ENCODE peak calls at places on chromosomes 2 and 18, in nine cellular contexts. H is coronary artery, E is omental fat pad, F is AG04450, Q is GM12865, I is upper lobe of right lung, N is H9, B is epithelial cell of esophagus, T is RWPE1. C is an unnamed sample.

GRCh38 chr2:27316655-27317412 is 6.1 kb downstream of the MPV17 start:
- DNase-seq in N (no peak), B (no peak), Q (no peak), E (no peak), F (no peak), T (no peak), H (no peak), I (no peak), C (no peak)

GRCh38 chr18:48797841-48798255 is 152.9 kb downstream of the SMAD7 start:
- DNase-seq in B (no peak), T (no peak), H (peak; percentile 71), Q (no peak), F (no peak), I (peak; percentile 35), E (no peak), N (no peak), C (peak; percentile 25)

GRCh38 chr18:55401275-55401620 is 186.7 kb downstream of the TCF4 start:
- DNase-seq in T (no peak), I (no peak), B (no peak), E (no peak), Q (no peak), N (no peak), H (no peak), F (no peak), C (no peak)

GRCh38 chr18:27845897-27846296 is 331.0 kb downstream of the CDH2 start:
- DNase-seq in T (no peak), N (no peak), H (no peak), I (no peak), Q (no peak), E (no peak), F (no peak), B (no peak), C (no peak)

GRCh38 chr18:61413388-61413787 is 80.2 kb downstream of the CDH20 start:
- DNase-seq in E (no peak), Q (no peak), I (no peak), T (no peak), B (no peak), N (no peak), F (no peak), H (no peak), C (no peak)

GRCh38 chr18:77608807-77609206 is 359.2 kb downstream of the GALR1 start:
- DNase-seq in F (no peak), Q (no peak), E (no peak), H (no peak), I (no peak), N (peak; percentile 82), B (no peak), T (no peak), C (no peak)

GRCh38 chr2:3403587-3404334 is 24.3 kb downstream of the TRAPPC12 start:
- DNase-seq in F (no peak), N (no peak), I (no peak), B (no peak), Q (peak; percentile 81), E (no peak), T (no peak), H (no peak), C (no peak)

GRCh38 chr2:121665504-121665903 is 16.2 kb upstream of the CLASP1 start:
- DNase-seq in I (no peak), F (no peak), T (peak; percentile 70), E (no peak), B (peak; percentile 88), N (no peak), H (no peak), Q (no peak), C (no peak)

GRCh38 chr2:152354909-152355308 is 19.9 kb downstream of the FMNL2 start:
- DNase-seq in E (no peak), H (no peak), F (no peak), B (peak; percentile 23), N (no peak), I (no peak), T (no peak), Q (no peak), C (no peak)

GRCh38 chr2:37189452-37190153 is 1.1 kb upstream of the SULT6B1 start:
- DNase-seq in N (peak; percentile 82), E (no peak), T (peak; percentile 79), B (peak; percentile 93), Q (no peak), F (no peak), I (no peak), H (no peak), C (no peak)

GRCh38 chr18:66193938-66194337 is 410.0 kb downstream of the CDH19 start:
- DNase-seq in T (no peak), H (no peak), Q (no peak), E (no peak), F (no peak), N (no peak), B (no peak), I (no peak), C (no peak)

GRCh38 chr2:204914708-204915107 is 369.4 kb downstream of the PARD3B start:
- DNase-seq in F (no peak), N (no peak), B (no peak), Q (no peak), I (no peak), T (no peak), E (no peak), H (no peak), C (no peak)

GRCh38 chr2:101776172-101777043 is 78.9 kb downstream of the MAP4K4 start:
- DNase-seq in Q (no peak), F (no peak), I (no peak), E (no peak), B (no peak), N (no peak), H (no peak), T (no peak), C (no peak)

GRCh38 chr18:12076424-12077140 is 17.1 kb upstream of the ANKRD62 start:
- DNase-seq in Q (peak; percentile 35), H (no peak), F (no peak), B (peak; percentile 20), T (peak; percentile 18), E (no peak), N (no peak), I (peak; percentile 63), C (no peak)

GRCh38 chr2:78408795-78409118 is 616.7 kb upstream of the REG3G start:
- DNase-seq in F (no peak), I (peak; percentile 44), N (no peak), H (no peak), B (no peak), T (no peak), Q (no peak), E (no peak), C (no peak)

GRCh38 chr2:46977266-46977665 is 61.7 kb upstream of the MCFD2 start:
- DNase-seq in Q (no peak), B (no peak), N (no peak), H (no peak), I (no peak), F (no peak), T (no peak), E (no peak), C (no peak)

GRCh38 chr2:216696751-216697560 is 1.6 kb upstream of the IGFBP5 start:
- DNase-seq in H (no peak), F (no peak), E (no peak), I (no peak), T (no peak), N (no peak), B (peak; percentile 46), Q (no peak), C (no peak)

GRCh38 chr2:66048667-66049066 is 386.3 kb upstream of the MEIS1 start:
- DNase-seq in E (no peak), F (no peak), N (no peak), I (no peak), B (no peak), Q (no peak), T (no peak), H (no peak), C (no peak)

DNA sequence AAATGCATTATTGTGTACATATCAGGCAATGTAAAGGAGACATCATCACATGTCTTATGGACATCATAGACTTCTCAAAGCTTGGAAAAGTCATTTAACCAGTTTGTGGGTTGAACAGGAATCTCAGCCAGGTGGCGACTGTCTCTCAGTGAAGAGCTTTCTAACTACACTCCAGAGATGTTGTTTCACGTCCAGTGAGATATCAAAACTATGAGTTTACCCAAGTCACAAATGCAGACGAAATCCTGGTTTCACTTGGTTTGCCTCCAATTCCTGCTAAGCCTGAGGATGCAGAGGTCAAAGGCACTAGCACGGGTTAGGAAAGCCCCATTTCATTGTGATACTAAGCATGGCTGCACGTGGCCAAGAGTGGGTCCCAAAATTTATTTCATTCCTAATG is 384.5 kb upstream of the MEIS1 start:
- DNase-seq in F (no peak), E (no peak), N (no peak), H (no peak), Q (no peak), I (no peak), T (no peak), B (no peak), C (no peak)
- TF ChIP-seq CTCF in F (no peak), E (no peak), N (no peak), H (no peak), Q (no peak), I (no peak), T (no peak), B (no peak), C (no peak)

GRCh38 chr2:207311316-207312005 is 145.7 kb upstream of the KLF7 start:
- DNase-seq in F (peak; percentile 93), Q (peak; percentile 52), E (no peak), I (no peak), H (no peak), B (peak; percentile 91), T (peak; percentile 79), N (no peak), C (no peak)
- TF ChIP-seq CTCF in F (peak; percentile 59), Q (no peak), E (no peak), I (peak; percentile 17), H (no peak), B (no peak), T (no peak), N (peak; percentile 26), C (no peak)

DNA sequence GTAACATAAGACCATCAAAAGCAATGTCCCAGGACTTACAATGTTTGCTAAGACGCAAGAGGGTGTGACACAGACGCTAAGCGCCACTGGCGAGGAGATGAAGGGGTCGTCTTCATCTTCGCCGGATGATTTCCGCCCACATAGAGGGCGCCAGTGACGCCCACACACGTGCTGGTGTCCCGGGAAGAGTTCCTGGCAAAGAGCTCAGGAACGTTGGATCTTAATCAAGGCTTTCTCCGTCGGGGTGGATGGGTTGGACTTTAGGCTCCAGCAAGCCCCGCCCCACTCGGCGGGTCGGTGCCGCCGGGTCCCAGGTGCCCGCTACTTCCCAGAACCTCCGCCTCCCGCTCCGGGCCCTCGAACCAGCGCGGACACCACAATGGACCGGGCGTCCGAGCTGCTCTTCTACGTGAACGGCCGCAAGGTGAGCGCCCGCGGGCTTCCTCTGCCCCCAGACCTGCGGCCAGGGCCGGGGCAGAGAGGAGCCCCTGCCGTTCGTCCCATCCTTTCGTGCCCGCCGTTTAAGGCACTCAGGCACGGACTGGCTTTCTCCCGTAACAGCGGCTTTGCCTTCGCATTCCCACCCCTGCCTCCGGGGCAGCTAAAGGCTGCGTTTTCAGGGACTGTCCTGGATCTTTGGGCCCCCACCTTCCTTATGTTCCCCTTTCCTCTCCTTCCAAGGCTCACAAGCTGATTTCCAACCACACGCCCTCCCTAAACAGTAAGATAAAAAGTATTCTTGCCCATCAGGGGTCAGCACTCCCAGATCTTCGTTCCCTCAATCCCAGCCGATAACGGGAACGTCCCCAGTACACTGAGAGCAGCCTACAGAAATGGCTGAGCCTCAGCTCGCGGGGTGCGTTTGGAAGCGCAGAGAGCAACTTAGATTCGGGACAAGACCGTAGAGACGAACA is at the start of gene AOX1:
- DNase-seq in T (peak; percentile 66), F (no peak), N (peak; percentile 86), Q (peak; percentile 3), I (peak; percentile 75), B (peak; percentile 42), E (peak; percentile 32), H (peak; percentile 82), C (peak; percentile 41)
- TF ChIP-seq CTCF in T (peak; percentile 6), F (peak; percentile 30), N (peak; percentile 30), Q (no peak), I (no peak), B (no peak), E (no peak), H (no peak), C (no peak)

GRCh38 chr2:127174176-127174575 is 45.9 kb downstream of the CYP27C1 start:
- DNase-seq in Q (no peak), T (peak; percentile 51), F (no peak), B (no peak), I (no peak), E (no peak), H (peak; percentile 57), N (no peak), C (no peak)
- TF ChIP-seq CTCF in Q (peak; percentile 27), T (no peak), F (peak; percentile 48), B (no peak), I (peak; percentile 22), E (no peak), H (no peak), N (peak; percentile 63), C (no peak)